ENCODE peak calls at places on chromosomes 11 and 22, in nine cellular contexts. G, Z, V, I, O, E, R, W and U are unnamed samples.

GRCh38 chr11:34408580-34409172 is 30.1 kb upstream of the CAT start:
- DNase-seq in G (no peak), Z (no peak), V (no peak), I (no peak), O (no peak), E (no peak), R (no peak), W (no peak), U (no peak)

GRCh38 chr22:39353346-39353745 is 3.6 kb downstream of the SYNGR1 start:
- DNase-seq in G (no peak), Z (no peak), V (no peak), I (peak), O (no peak), E (no peak), R (no peak), W (no peak), U (no peak)

GRCh38 chr22:30265131-30265720 is 1.4 kb downstream of the OSM start:
- DNase-seq in G (no peak), Z (no peak), V (no peak), I (no peak), O (no peak), E (no peak), R (no peak), W (no peak), U (no peak)

GRCh38 chr11:118827118-118827517 is 36.2 kb upstream of the DDX6 start:
- DNase-seq in G (no peak), Z (no peak), V (no peak), I (no peak), O (no peak), E (no peak), R (no peak), W (no peak), U (no peak)

GRCh38 chr11:121626507-121626875 is 173.7 kb upstream of the SORL1-AS1 start:
- DNase-seq in G (no peak), Z (no peak), V (no peak), I (no peak), O (no peak), E (no peak), R (no peak), W (no peak), U (no peak)

GRCh38 chr22:46584081-46584903 is 35.9 kb upstream of the GRAMD4 start:
- DNase-seq in G (no peak), Z (no peak), V (no peak), I (no peak), O (no peak), E (no peak), R (no peak), W (no peak), U (peak)

GRCh38 chr22:44753189-44754042 is 1.0 kb downstream of the ARHGAP8 start:
- DNase-seq in G (no peak), Z (no peak), V (no peak), I (no peak), O (no peak), E (no peak), R (no peak), W (no peak), U (no peak)

GRCh38 chr11:118353084-118353710 is 6.2 kb upstream of the UBE4A start:
- DNase-seq in G (no peak), Z (no peak), V (no peak), I (peak), O (no peak), E (no peak), R (no peak), W (no peak), U (peak)

GRCh38 chr22:37544955-37545702 is 15.2 kb upstream of the CDC42EP1 start:
- DNase-seq in G (no peak), Z (no peak), V (peak), I (peak), O (peak), E (no peak), R (no peak), W (peak), U (no peak)

GRCh38 chr11:131246589-131247164 is 123.7 kb upstream of the NTM start:
- DNase-seq in G (no peak), Z (no peak), V (no peak), I (peak), O (no peak), E (no peak), R (no peak), W (no peak), U (no peak)